ENCODE peak calls at places on chromosomes 6 and 20, in seven cellular contexts. One of them, this sample, is unnamed.

GRCh38 chr6:31568537-31568961 is 3.5 kb upstream of the LTA start:
- DNase-seq in K562: no peak
- DNase-seq in transverse colon: peak
- DNase-seq in endothelial cell of umbilical vein: no peak
- DNase-seq in heart left ventricle: no peak
- DNase-seq in esophagus squamous epithelium: no peak
- DNase-seq in adrenal gland: no peak
- DNase-seq in this sample: no peak

GRCh38 chr20:2845607-2846006 is 5.1 kb downstream of the VPS16 start:
- DNase-seq in esophagus squamous epithelium: no peak
- DNase-seq in heart left ventricle: no peak
- DNase-seq in endothelial cell of umbilical vein: no peak
- DNase-seq in K562: no peak
- DNase-seq in transverse colon: no peak
- DNase-seq in adrenal gland: no peak
- DNase-seq in this sample: no peak

GRCh38 chr20:44717986-44718385 is 2.8 kb downstream of the CCN5 start:
- DNase-seq in transverse colon: no peak
- DNase-seq in esophagus squamous epithelium: no peak
- DNase-seq in endothelial cell of umbilical vein: no peak
- DNase-seq in heart left ventricle: no peak
- DNase-seq in adrenal gland: no peak
- DNase-seq in K562: peak
- DNase-seq in this sample: no peak

GRCh38 chr6:46626228-46626909 is 26.2 kb downstream of the CYP39A1 start:
- DNase-seq in adrenal gland: no peak
- DNase-seq in K562: no peak
- DNase-seq in esophagus squamous epithelium: no peak
- DNase-seq in endothelial cell of umbilical vein: peak
- DNase-seq in transverse colon: no peak
- DNase-seq in heart left ventricle: no peak
- DNase-seq in this sample: no peak

GRCh38 chr20:52937701-52938100 is 34.5 kb upstream of the TSHZ2 start:
- DNase-seq in esophagus squamous epithelium: no peak
- DNase-seq in adrenal gland: no peak
- DNase-seq in transverse colon: no peak
- DNase-seq in heart left ventricle: no peak
- DNase-seq in endothelial cell of umbilical vein: no peak
- DNase-seq in K562: no peak
- DNase-seq in this sample: no peak

GRCh38 chr6:14995966-14996602 is 249.8 kb upstream of the JARID2 start:
- DNase-seq in K562: no peak
- DNase-seq in esophagus squamous epithelium: no peak
- DNase-seq in transverse colon: no peak
- DNase-seq in heart left ventricle: no peak
- DNase-seq in adrenal gland: no peak
- DNase-seq in endothelial cell of umbilical vein: no peak
- DNase-seq in this sample: no peak

GRCh38 chr20:19047040-19047950 is 165.1 kb upstream of the SLC24A3 start:
- DNase-seq in transverse colon: peak
- DNase-seq in K562: no peak
- DNase-seq in heart left ventricle: peak
- DNase-seq in esophagus squamous epithelium: no peak
- DNase-seq in endothelial cell of umbilical vein: no peak
- DNase-seq in adrenal gland: no peak
- DNase-seq in this sample: peak

GRCh38 chr6:108914235-108915022 is 66.2 kb downstream of the ARMC2 start:
- DNase-seq in endothelial cell of umbilical vein: no peak
- DNase-seq in esophagus squamous epithelium: no peak
- DNase-seq in adrenal gland: no peak
- DNase-seq in K562: peak
- DNase-seq in heart left ventricle: no peak
- DNase-seq in transverse colon: no peak
- DNase-seq in this sample: peak

GRCh38 chr6:34484899-34485298 is 19.0 kb downstream of the PACSIN1 start:
- DNase-seq in adrenal gland: no peak
- DNase-seq in endothelial cell of umbilical vein: no peak
- DNase-seq in heart left ventricle: no peak
- DNase-seq in K562: peak
- DNase-seq in transverse colon: no peak
- DNase-seq in esophagus squamous epithelium: no peak
- DNase-seq in this sample: no peak

GRCh38 chr6:93745306-93745705 is 325.9 kb upstream of the EPHA7 start:
- DNase-seq in esophagus squamous epithelium: no peak
- DNase-seq in adrenal gland: no peak
- DNase-seq in heart left ventricle: no peak
- DNase-seq in transverse colon: no peak
- DNase-seq in endothelial cell of umbilical vein: no peak
- DNase-seq in K562: no peak
- DNase-seq in this sample: no peak

GRCh38 chr20:32455171-32455900 is 97.2 kb downstream of the ASXL1 start:
- DNase-seq in K562: no peak
- DNase-seq in transverse colon: no peak
- DNase-seq in esophagus squamous epithelium: no peak
- DNase-seq in adrenal gland: no peak
- DNase-seq in endothelial cell of umbilical vein: no peak
- DNase-seq in heart left ventricle: peak
- DNase-seq in this sample: no peak

GRCh38 chr20:43514062-43514971 is 6.8 kb downstream of the L3MBTL1 start:
- DNase-seq in transverse colon: peak
- DNase-seq in adrenal gland: peak
- DNase-seq in endothelial cell of umbilical vein: peak
- DNase-seq in heart left ventricle: peak
- DNase-seq in K562: peak
- DNase-seq in esophagus squamous epithelium: peak
- DNase-seq in this sample: peak

GRCh38 chr20:48098866-48099265 is 313.6 kb upstream of the SULF2 start:
- DNase-seq in esophagus squamous epithelium: no peak
- DNase-seq in K562: no peak
- DNase-seq in transverse colon: no peak
- DNase-seq in heart left ventricle: no peak
- DNase-seq in endothelial cell of umbilical vein: no peak
- DNase-seq in adrenal gland: no peak
- DNase-seq in this sample: no peak

GRCh38 chr6:64497634-64498033 is 862.0 kb downstream of the PHF3 start:
- DNase-seq in K562: no peak
- DNase-seq in endothelial cell of umbilical vein: peak
- DNase-seq in transverse colon: no peak
- DNase-seq in esophagus squamous epithelium: no peak
- DNase-seq in adrenal gland: no peak
- DNase-seq in heart left ventricle: no peak
- DNase-seq in this sample: no peak

GRCh38 chr20:32982617-32983458 is 21.4 kb downstream of the SUN5 start:
- DNase-seq in K562: no peak
- DNase-seq in esophagus squamous epithelium: no peak
- DNase-seq in adrenal gland: no peak
- DNase-seq in heart left ventricle: peak
- DNase-seq in transverse colon: no peak
- DNase-seq in endothelial cell of umbilical vein: no peak
- DNase-seq in this sample: no peak

GRCh38 chr20:41618807-41619294 is 674 bp upstream of the CHD6 start:
- DNase-seq in adrenal gland: peak
- DNase-seq in K562: no peak
- DNase-seq in endothelial cell of umbilical vein: peak
- DNase-seq in esophagus squamous epithelium: no peak
- DNase-seq in transverse colon: no peak
- DNase-seq in heart left ventricle: no peak
- DNase-seq in this sample: no peak

DNA sequence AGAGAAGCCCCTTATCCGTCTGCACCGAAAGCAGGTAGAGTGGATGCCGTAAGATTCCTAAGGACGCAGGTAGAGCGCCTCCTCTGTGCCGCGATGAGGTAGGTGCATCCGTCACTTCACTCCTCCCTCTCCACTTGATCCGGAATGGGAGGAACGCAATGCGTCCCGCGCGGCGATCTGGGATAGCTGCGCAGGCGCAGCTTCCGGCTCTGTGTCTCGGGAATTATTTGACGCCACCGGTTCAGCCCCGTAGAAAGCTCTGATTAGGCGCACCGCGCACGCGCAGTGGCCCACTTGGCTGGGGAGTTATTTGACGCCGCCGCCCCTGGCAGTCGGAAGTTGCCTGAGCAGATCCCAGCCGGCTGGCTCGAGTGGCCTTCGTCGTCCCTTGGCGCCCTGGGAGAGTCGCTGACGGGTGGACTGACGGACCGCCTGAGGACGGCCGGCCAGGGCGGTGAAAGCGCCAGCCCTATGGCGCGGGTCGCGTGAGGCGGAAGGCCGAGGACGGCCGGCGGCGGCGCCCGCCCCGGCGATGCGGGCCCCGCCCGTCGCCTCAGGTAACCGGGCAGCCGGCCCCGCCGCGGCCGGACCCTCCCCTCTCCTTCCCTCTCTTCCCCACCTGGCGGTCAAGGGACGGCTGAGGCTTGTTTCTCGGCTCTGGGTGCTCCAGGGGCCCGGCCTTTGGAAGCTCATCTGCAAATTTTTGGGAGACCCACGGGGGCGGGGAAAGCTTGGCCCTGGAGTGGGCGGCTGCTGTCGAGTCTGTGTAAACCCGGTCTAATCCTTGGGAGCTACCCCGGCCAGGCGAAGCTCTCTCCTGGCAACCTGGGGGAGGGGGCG is at the start of gene RALGAPB:
- DNase-seq in heart left ventricle: peak
- DNase-seq in transverse colon: peak
- DNase-seq in adrenal gland: peak
- DNase-seq in endothelial cell of umbilical vein: peak
- DNase-seq in K562: peak
- DNase-seq in esophagus squamous epithelium: peak
- DNase-seq in this sample: peak
- TF ChIP-seq POLR2A in heart left ventricle: peak
- TF ChIP-seq POLR2A in transverse colon: peak
- TF ChIP-seq POLR2A in adrenal gland: peak
- TF ChIP-seq POLR2A in endothelial cell of umbilical vein: peak
- TF ChIP-seq POLR2A in K562: peak
- TF ChIP-seq POLR2A in esophagus squamous epithelium: no peak
- TF ChIP-seq POLR2A in this sample: no peak

DNA sequence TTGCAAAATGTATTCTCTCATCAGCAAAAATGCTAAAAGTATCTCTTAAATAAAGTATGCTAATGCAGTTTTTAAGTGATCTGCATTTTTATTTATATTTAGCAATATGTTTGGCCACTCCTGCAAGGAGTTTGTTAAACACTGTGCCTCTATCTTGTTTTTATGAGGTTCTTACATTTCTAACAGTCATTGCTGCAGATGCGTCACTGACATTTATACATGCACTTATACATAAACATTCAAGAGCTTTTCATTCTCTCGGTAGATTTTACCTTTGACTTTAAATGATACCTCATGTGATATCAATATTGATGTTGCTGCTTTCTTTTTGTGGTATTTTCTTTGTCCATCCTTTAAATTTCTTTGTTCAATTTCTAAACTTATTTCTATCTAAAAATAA is 102.9 kb upstream of the SSTR4 start:
- DNase-seq in adrenal gland: no peak
- DNase-seq in transverse colon: no peak
- DNase-seq in heart left ventricle: no peak
- DNase-seq in esophagus squamous epithelium: no peak
- DNase-seq in K562: no peak
- DNase-seq in endothelial cell of umbilical vein: no peak
- DNase-seq in this sample: no peak
- H3K27ac ChIP-seq in adrenal gland: no peak
- H3K27ac ChIP-seq in transverse colon: no peak
- H3K27ac ChIP-seq in heart left ventricle: no peak
- H3K27ac ChIP-seq in esophagus squamous epithelium: no peak
- H3K27ac ChIP-seq in K562: no peak
- H3K27ac ChIP-seq in endothelial cell of umbilical vein: no peak
- H3K27ac ChIP-seq in this sample: no peak

GRCh38 chr6:38054526-38054925 is 235.0 kb downstream of the ZFAND3 start:
- DNase-seq in adrenal gland: no peak
- DNase-seq in K562: no peak
- DNase-seq in endothelial cell of umbilical vein: no peak
- DNase-seq in esophagus squamous epithelium: no peak
- DNase-seq in transverse colon: no peak
- DNase-seq in heart left ventricle: no peak
- DNase-seq in this sample: no peak

GRCh38 chr6:38056361-38056760 is 236.8 kb downstream of the ZFAND3 start:
- DNase-seq in adrenal gland: no peak
- DNase-seq in heart left ventricle: no peak
- DNase-seq in esophagus squamous epithelium: no peak
- DNase-seq in transverse colon: no peak
- DNase-seq in endothelial cell of umbilical vein: no peak
- DNase-seq in K562: no peak
- DNase-seq in this sample: no peak

GRCh38 chr6:38047562-38047961 is 228.0 kb downstream of the ZFAND3 start:
- DNase-seq in esophagus squamous epithelium: no peak
- DNase-seq in endothelial cell of umbilical vein: no peak
- DNase-seq in transverse colon: no peak
- DNase-seq in heart left ventricle: no peak
- DNase-seq in adrenal gland: no peak
- DNase-seq in K562: no peak
- DNase-seq in this sample: no peak

GRCh38 chr6:38055210-38055609 is 235.7 kb downstream of the ZFAND3 start:
- DNase-seq in endothelial cell of umbilical vein: no peak
- DNase-seq in transverse colon: no peak
- DNase-seq in heart left ventricle: no peak
- DNase-seq in K562: no peak
- DNase-seq in adrenal gland: no peak
- DNase-seq in esophagus squamous epithelium: no peak
- DNase-seq in this sample: no peak

GRCh38 chr6:38052035-38052434 is 232.5 kb downstream of the ZFAND3 start:
- DNase-seq in endothelial cell of umbilical vein: no peak
- DNase-seq in esophagus squamous epithelium: no peak
- DNase-seq in K562: no peak
- DNase-seq in heart left ventricle: no peak
- DNase-seq in adrenal gland: no peak
- DNase-seq in transverse colon: no peak
- DNase-seq in this sample: no peak
- TF ChIP-seq POLR2A in endothelial cell of umbilical vein: no peak
- TF ChIP-seq POLR2A in esophagus squamous epithelium: no peak
- TF ChIP-seq POLR2A in K562: no peak
- TF ChIP-seq POLR2A in heart left ventricle: no peak
- TF ChIP-seq POLR2A in adrenal gland: no peak
- TF ChIP-seq POLR2A in transverse colon: no peak
- TF ChIP-seq POLR2A in this sample: no peak

GRCh38 chr20:62202083-62202395 is 18.0 kb downstream of the HRH3 start:
- DNase-seq in endothelial cell of umbilical vein: no peak
- DNase-seq in K562: no peak
- DNase-seq in heart left ventricle: peak
- DNase-seq in esophagus squamous epithelium: no peak
- DNase-seq in transverse colon: no peak
- DNase-seq in adrenal gland: no peak
- DNase-seq in this sample: no peak
- H3K27ac ChIP-seq in endothelial cell of umbilical vein: no peak
- H3K27ac ChIP-seq in K562: no peak
- H3K27ac ChIP-seq in heart left ventricle: no peak
- H3K27ac ChIP-seq in esophagus squamous epithelium: no peak
- H3K27ac ChIP-seq in transverse colon: no peak
- H3K27ac ChIP-seq in adrenal gland: no peak
- H3K27ac ChIP-seq in this sample: no peak